ENCODE peak calls at places on chromosome 5, in eight cellular contexts. C is CD8-positive, alpha-beta T cell; Z is ovary; E is GM12865; P is left lung; I is keratinocyte; X is cardiac fibroblast; M is endodermal cell. W is an unnamed sample.

GRCh38 chr5:51960617-51961115 is 577.4 kb downstream of the ISL1 start:
- DNase-seq in P (no peak), E (peak), I (no peak), C (no peak), X (peak), M (no peak), Z (no peak), W (no peak)

GRCh38 chr5:102654559-102655354 is 100.3 kb upstream of the PAM start:
- DNase-seq in X (peak), C (no peak), E (no peak), Z (no peak), P (no peak), I (no peak), M (no peak), W (no peak)

GRCh38 chr5:149771216-149771973 is 41.3 kb downstream of the PPARGC1B start:
- DNase-seq in M (no peak), X (no peak), I (no peak), Z (no peak), C (no peak), E (no peak), P (no peak), W (no peak)

GRCh38 chr5:113451797-113452196 is 17.0 kb upstream of the TSSK1B start:
- DNase-seq in Z (no peak), C (no peak), P (no peak), M (no peak), I (no peak), E (no peak), X (peak), W (no peak)

GRCh38 chr5:83219495-83219894 is 142.1 kb downstream of the XRCC4 start:
- DNase-seq in I (no peak), E (no peak), C (no peak), M (no peak), P (no peak), X (no peak), Z (no peak), W (no peak)

GRCh38 chr5:81838307-81838906 is 87.5 kb upstream of the SSBP2 start:
- DNase-seq in I (no peak), X (peak), C (peak), E (peak), P (no peak), Z (no peak), M (peak), W (peak)

GRCh38 chr5:17024686-17025180 is 88.6 kb upstream of the MYO10 start:
- DNase-seq in E (no peak), M (peak), P (no peak), I (no peak), C (no peak), X (peak), Z (no peak), W (no peak)

GRCh38 chr5:153571157-153571556 is 80.7 kb downstream of the GRIA1 start:
- DNase-seq in C (no peak), Z (no peak), P (no peak), E (no peak), M (no peak), X (peak), I (no peak), W (no peak)

GRCh38 chr5:90000351-90000750 is 409.2 kb downstream of the CETN3 start:
- DNase-seq in I (no peak), Z (no peak), C (no peak), X (no peak), M (peak), E (peak), P (peak), W (no peak)

GRCh38 chr5:60178101-60178500 is 284.6 kb upstream of the PDE4D start:
- DNase-seq in P (no peak), X (no peak), Z (no peak), I (no peak), M (no peak), E (no peak), C (no peak), W (no peak)

GRCh38 chr5:172801184-172801671 is 30.2 kb upstream of the DUSP1 start:
- DNase-seq in C (no peak), X (peak), E (no peak), P (no peak), M (peak), I (peak), Z (no peak), W (no peak)

GRCh38 chr5:140806834-140807775 is at the start of gene PCDHA4:
- DNase-seq in P (no peak), X (peak), C (no peak), I (no peak), M (peak), E (no peak), Z (no peak), W (peak)

GRCh38 chr5:154042751-154043150 is 4.0 kb downstream of the MFAP3 start:
- DNase-seq in X (peak), P (no peak), C (no peak), Z (no peak), E (no peak), I (no peak), M (no peak), W (no peak)

GRCh38 chr5:88108490-88109279 is 160.0 kb downstream of the TMEM161B start:
- DNase-seq in E (no peak), X (no peak), P (no peak), I (no peak), Z (no peak), C (no peak), M (no peak), W (no peak)

GRCh38 chr5:180959661-180960060 is 29.0 kb upstream of the BTNL3 start:
- DNase-seq in M (no peak), X (no peak), Z (no peak), P (no peak), C (no peak), E (no peak), I (no peak), W (no peak)

GRCh38 chr5:42301349-42301748 is 121.9 kb upstream of the GHR start:
- DNase-seq in P (no peak), C (no peak), Z (no peak), I (no peak), E (no peak), X (peak), M (no peak), W (no peak)

GRCh38 chr5:97764700-97765099 is 581.7 kb upstream of the RIOK2 start:
- DNase-seq in I (peak), Z (no peak), C (no peak), P (no peak), M (no peak), E (no peak), X (peak), W (no peak)

GRCh38 chr5:106415541-106415940 is 1255.2 kb downstream of the EFNA5 start:
- DNase-seq in Z (no peak), M (peak), E (no peak), I (no peak), P (no peak), C (no peak), X (peak), W (no peak)

GRCh38 chr5:35830587-35830986 is 26.1 kb upstream of the IL7R start:
- DNase-seq in X (no peak), E (no peak), Z (no peak), M (no peak), I (no peak), C (no peak), P (no peak), W (no peak)

GRCh38 chr5:78002690-78003089 is 226.6 kb upstream of the TBCA start:
- DNase-seq in E (no peak), M (no peak), X (no peak), Z (no peak), C (no peak), I (no peak), P (no peak), W (no peak)

GRCh38 chr5:177524539-177524900 is 7.8 kb upstream of the DDX41 start:
- DNase-seq in P (no peak), Z (no peak), M (no peak), C (no peak), E (no peak), X (no peak), I (no peak), W (no peak)

GRCh38 chr5:9545959-9546851 is at the start of gene SEMA5A:
- DNase-seq in Z (peak), X (peak), P (peak), C (peak), I (no peak), M (peak), E (peak), W (peak)

GRCh38 chr5:31133488-31133887 is 60.0 kb upstream of the CDH6 start:
- DNase-seq in Z (no peak), P (no peak), I (no peak), E (no peak), C (no peak), X (peak), M (no peak), W (no peak)

GRCh38 chr5:21642321-21642720 is 1210.8 kb downstream of the CDH12 start:
- DNase-seq in X (no peak), I (no peak), Z (no peak), E (no peak), M (no peak), P (no peak), C (no peak), W (no peak)

GRCh38 chr5:31887556-31887955 is 248.6 kb downstream of the PDZD2 start:
- DNase-seq in X (no peak), C (no peak), E (no peak), Z (no peak), I (no peak), P (no peak), M (no peak), W (no peak)

GRCh38 chr5:93342563-93343061 is 238.4 kb downstream of the NR2F1-AS1 start:
- DNase-seq in E (peak), C (no peak), Z (no peak), I (no peak), X (no peak), P (no peak), M (no peak), W (no peak)

GRCh38 chr5:133382661-133383579 is 229.4 kb downstream of the FSTL4 start:
- DNase-seq in Z (no peak), E (no peak), C (no peak), X (no peak), M (no peak), I (no peak), P (no peak), W (no peak)

GRCh38 chr5:150164640-150165039 is 1.9 kb upstream of the CDX1 start:
- DNase-seq in M (no peak), C (no peak), E (no peak), P (no peak), I (no peak), X (no peak), Z (peak), W (no peak)

GRCh38 chr5:176837707-176838115 is 27.4 kb downstream of the UNC5A start:
- DNase-seq in P (peak), I (peak), M (peak), E (peak), C (peak), Z (peak), X (peak), W (peak)

GRCh38 chr5:154816891-154817492 is 33.4 kb downstream of the FAXDC2 start:
- DNase-seq in X (no peak), E (no peak), M (no peak), I (no peak), C (no peak), P (no peak), Z (no peak), W (peak)

GRCh38 chr5:9927106-9927505 is 297.0 kb upstream of the TAS2R1 start:
- DNase-seq in P (no peak), M (no peak), E (no peak), Z (no peak), X (peak), I (no peak), C (no peak), W (peak)

GRCh38 chr5:150500905-150501304 is 7.0 kb upstream of the NDST1 start:
- DNase-seq in M (no peak), C (no peak), Z (no peak), P (no peak), E (no peak), X (no peak), I (no peak), W (no peak)

GRCh38 chr5:31029925-31030324 is 163.6 kb upstream of the CDH6 start:
- DNase-seq in Z (no peak), C (no peak), I (no peak), E (no peak), P (no peak), M (peak), X (no peak), W (no peak)

GRCh38 chr5:26740182-26740581 is 298.2 kb downstream of the CDH9 start:
- DNase-seq in M (no peak), I (no peak), X (no peak), C (no peak), E (no peak), P (no peak), Z (no peak), W (no peak)

GRCh38 chr5:111063709-111064322 is 7.7 kb upstream of the TSLP start:
- DNase-seq in Z (no peak), M (no peak), C (no peak), E (peak), P (no peak), X (peak), I (no peak), W (peak)
- TF ChIP-seq CTCF in Z (no peak), M (peak), C (no peak), E (peak), P (peak), X (peak), I (peak), W (peak)

GRCh38 chr5:136802382-136802781 is 437.0 kb upstream of the TRPC7 start:
- DNase-seq in I (no peak), M (peak), Z (no peak), C (no peak), P (no peak), E (no peak), X (peak), W (peak)
- TF ChIP-seq CTCF in I (peak), M (peak), Z (no peak), C (no peak), P (no peak), E (no peak), X (no peak), W (peak)

DNA sequence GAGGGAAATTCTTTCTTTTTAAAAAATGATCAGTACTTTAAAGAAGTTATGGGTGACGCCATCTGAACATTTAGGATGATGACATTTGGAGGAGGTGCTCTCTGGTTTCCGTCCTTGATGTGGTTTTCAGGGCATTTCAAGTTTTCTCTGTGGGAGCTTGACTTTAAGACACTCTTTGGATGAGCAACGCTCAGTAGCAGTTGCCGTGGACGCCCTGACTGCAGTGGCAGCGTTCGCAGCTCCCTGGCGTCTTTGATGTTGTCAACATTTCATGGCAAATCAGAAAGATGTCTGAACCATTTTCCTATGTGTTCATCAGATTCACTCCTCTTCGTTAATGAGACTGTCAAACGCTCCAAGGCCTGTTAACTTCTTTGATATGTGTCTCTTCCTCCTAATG is 86.1 kb downstream of the ZNF354C start:
- DNase-seq in P (peak), Z (no peak), I (no peak), E (no peak), X (no peak), M (no peak), C (no peak), W (no peak)
- TF ChIP-seq CTCF in P (no peak), Z (no peak), I (no peak), E (no peak), X (no peak), M (no peak), C (no peak), W (no peak)

GRCh38 chr5:169003721-169004481 is 297.0 kb downstream of the SLIT3 start:
- DNase-seq in P (no peak), M (peak), I (no peak), Z (peak), E (no peak), X (no peak), C (no peak), W (peak)
- TF ChIP-seq CTCF in P (no peak), M (peak), I (peak), Z (peak), E (no peak), X (peak), C (no peak), W (peak)

DNA sequence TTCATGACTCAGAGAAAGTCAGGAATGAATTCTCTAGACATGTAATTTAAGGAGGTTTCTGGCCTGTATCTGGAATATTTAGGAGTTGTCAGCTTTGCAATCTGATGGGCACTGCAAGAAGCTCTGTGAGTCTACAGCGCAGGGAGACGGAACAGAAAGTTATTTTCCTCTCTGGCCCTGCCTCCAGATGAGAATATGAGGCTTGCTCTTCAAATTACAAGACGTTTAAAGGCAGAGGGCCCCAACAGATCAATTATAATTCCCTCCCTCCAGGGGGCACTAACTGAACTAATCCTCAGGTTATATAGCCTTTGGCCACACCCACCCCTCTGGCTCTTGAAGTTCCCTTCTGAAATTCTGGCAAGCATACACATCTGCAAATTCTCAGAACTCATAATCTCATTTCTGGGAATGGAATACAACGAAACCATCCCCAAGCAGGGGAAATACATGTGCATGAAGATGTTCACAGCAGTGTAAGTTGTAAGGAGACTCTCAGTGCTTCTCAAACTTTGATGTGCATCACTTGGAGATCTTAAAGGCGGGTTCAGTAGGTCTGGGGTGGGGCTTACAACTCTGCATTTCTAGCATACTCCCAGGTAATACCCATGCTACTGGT is 307.6 kb downstream of the CWC27 start:
- DNase-seq in C (peak), P (no peak), E (peak), X (peak), Z (peak), M (peak), I (no peak), W (peak)
- TF ChIP-seq CTCF in C (peak), P (no peak), E (peak), X (peak), Z (no peak), M (peak), I (peak), W (peak)